ENCODE peak calls at places on chromosome 16, in five cellular contexts. D is SK-N-SH, A is testis, J is Peyer's patch, F is AG10803. T is an unnamed sample.

GRCh38 chr16:51685498-51685897 is 534.4 kb upstream of the SALL1 start:
- DNase-seq in J (no peak), D (no peak), A (no peak), F (no peak), T (no peak)

GRCh38 chr16:19644877-19645276 is 73.2 kb downstream of the KNOP1 start:
- DNase-seq in D (peak), F (no peak), A (peak), J (no peak), T (peak)

GRCh38 chr16:78988361-78988992 is 612.1 kb downstream of the MAF start:
- DNase-seq in A (no peak), F (no peak), J (no peak), D (no peak), T (no peak)

GRCh38 chr16:70151941-70152509 is 21.6 kb upstream of the CLEC18C start:
- DNase-seq in A (no peak), D (no peak), J (no peak), F (no peak), T (peak)

GRCh38 chr16:54269461-54269860 is 17.1 kb downstream of the IRX3 start:
- DNase-seq in A (no peak), D (no peak), F (no peak), J (no peak), T (no peak)

GRCh38 chr16:3960049-3960809 is 79.7 kb upstream of the CREBBP start:
- DNase-seq in J (no peak), D (no peak), F (no peak), A (no peak), T (no peak)

GRCh38 chr16:51147776-51148673 is 3.0 kb downstream of the SALL1 start:
- DNase-seq in D (no peak), A (no peak), J (no peak), F (no peak), T (no peak)

GRCh38 chr16:63323722-63324121 is 1287.5 kb upstream of the CDH8 start:
- DNase-seq in A (no peak), D (no peak), F (no peak), J (no peak), T (no peak)

GRCh38 chr16:9521749-9522370 is 430.4 kb downstream of the HAPSTR1 start:
- DNase-seq in J (no peak), F (no peak), A (peak), D (no peak), T (no peak)

GRCh38 chr16:17302620-17303019 is 168.1 kb downstream of the XYLT1 start:
- DNase-seq in F (peak), J (no peak), D (no peak), A (no peak), T (peak)

GRCh38 chr16:16010194-16010593 is 60.8 kb downstream of the ABCC1 start:
- DNase-seq in F (no peak), D (no peak), A (no peak), J (no peak), T (no peak)

GRCh38 chr16:82152641-82153094 is 17.4 kb downstream of the MPHOSPH6 start:
- DNase-seq in J (no peak), A (no peak), F (no peak), D (no peak), T (peak)

GRCh38 chr16:84478172-84478948 is 26.1 kb downstream of the MEAK7 start:
- DNase-seq in F (peak), A (no peak), J (no peak), D (no peak), T (peak)

GRCh38 chr16:9016824-9017223 is 53.1 kb upstream of the USP7 start:
- DNase-seq in J (no peak), D (no peak), A (peak), F (no peak), T (no peak)

DNA sequence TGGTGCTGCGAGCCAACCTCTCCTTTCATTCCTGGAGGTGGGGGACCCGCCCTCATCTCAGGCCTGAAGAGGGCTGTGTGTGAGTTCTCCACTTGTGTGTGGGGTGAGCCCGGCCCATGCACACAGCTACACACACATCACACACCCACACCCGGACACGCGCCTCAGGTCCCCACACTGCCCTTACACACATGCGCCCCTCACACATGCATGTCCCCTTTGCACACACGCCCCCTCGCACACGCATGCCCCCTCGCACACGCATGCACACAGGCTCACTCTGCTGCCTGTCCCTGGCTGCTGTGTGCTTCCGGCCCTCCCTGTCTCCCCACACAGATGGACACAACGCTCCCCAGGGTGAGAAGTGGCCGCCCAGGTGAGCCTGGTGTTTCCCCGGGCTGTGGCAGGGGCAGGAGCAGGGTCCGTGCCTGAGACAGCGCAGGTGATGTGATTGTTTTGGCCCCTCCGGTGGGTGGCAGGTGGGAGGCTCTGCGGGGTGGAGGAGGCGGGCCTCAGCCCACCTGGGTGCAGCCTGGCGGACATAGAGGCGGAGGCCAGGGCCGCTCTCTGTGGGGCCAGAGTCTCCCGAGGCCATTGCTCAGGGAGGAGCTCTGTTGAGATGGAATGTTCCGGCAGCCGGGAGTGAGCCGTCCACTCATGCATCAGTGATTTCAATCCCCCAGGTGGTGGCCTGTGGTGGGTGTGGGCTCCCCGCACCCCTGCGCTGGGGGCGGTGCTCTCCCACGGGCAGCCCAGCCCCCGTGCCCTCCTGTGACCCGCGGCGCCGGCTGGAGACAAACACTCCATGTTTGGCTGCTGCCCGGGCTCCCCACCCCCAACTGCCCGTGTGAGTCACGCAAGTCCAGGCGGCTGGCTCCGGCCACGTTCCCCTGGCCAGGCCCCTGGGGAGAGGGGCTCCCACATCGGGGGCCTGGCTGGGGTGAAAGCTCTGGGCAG is 29.1 kb downstream of the CACNA1H start:
- DNase-seq in F (peak), A (peak), D (no peak), J (peak), T (peak)
- TF ChIP-seq CTCF in F (no peak), A (no peak), D (no peak), J (no peak), T (no peak)

DNA sequence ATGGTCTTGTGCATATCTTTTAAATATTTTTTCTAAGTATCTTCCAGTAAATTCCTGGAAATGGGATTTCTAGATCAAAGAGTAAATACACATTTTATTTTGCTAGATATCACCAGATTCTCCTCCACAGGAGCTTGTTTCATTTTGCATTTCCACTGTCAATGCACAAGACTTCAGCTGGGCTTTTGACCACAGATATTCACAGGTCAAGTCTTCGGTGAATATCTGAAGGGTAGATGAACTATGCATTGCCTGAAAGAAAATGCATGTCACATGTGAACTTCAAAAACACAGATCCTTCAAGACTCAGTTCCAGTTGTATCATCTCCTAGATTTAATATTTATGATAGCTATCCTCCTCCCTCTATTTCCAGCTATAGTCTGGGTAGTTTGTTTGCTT is 963.6 kb upstream of the GOT2 start:
- DNase-seq in J (no peak), F (no peak), D (no peak), A (no peak), T (peak)
- H3K4me3 ChIP-seq in J (no peak), F (no peak), D (no peak), A (no peak), T (no peak)

DNA sequence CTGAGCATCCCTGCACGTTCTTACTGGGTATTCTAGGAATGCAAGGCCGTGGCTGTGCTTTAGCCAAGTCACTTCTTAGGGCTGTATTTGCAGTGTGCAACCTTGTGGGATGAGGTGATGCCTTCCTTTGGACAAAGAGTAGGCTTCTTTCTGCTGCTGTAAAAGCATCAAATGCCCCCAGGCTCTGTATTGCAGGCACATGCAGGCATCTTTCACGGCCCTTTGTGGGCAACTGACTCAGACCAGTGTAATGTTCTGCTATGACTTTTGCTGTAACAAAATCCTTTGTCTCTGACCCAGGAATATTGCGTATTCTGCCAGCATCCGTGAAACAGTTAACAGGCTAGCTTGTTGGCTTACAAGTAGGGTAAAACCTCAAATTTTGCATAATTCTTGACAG is 30.9 kb upstream of the GCSH start:
- DNase-seq in F (peak), D (no peak), J (no peak), A (no peak), T (peak)
- TF ChIP-seq CTCF in F (no peak), D (no peak), J (no peak), A (no peak), T (no peak)

GRCh38 chr16:1342526-1343427 is 8.9 kb downstream of the TSR3 start:
- DNase-seq in F (peak), D (peak), A (peak), J (peak), T (peak)
- H3K4me3 ChIP-seq in F (no peak), D (peak), A (peak), J (peak), T (no peak)

GRCh38 chr16:87170310-87170709 is 146.9 kb downstream of the C16orf95 start:
- DNase-seq in A (no peak), J (no peak), D (no peak), F (no peak), T (no peak)

GRCh38 chr16:87174061-87174460 is 143.1 kb downstream of the C16orf95 start:
- DNase-seq in A (no peak), F (no peak), J (no peak), D (no peak), T (no peak)

GRCh38 chr16:87171723-87172122 is 145.5 kb downstream of the C16orf95 start:
- DNase-seq in J (no peak), F (no peak), A (no peak), D (no peak), T (no peak)

GRCh38 chr16:87173294-87173883 is 143.8 kb downstream of the C16orf95 start:
- DNase-seq in D (no peak), A (no peak), F (peak), J (no peak), T (no peak)

GRCh38 chr16:87172632-87173031 is 144.6 kb downstream of the C16orf95 start:
- DNase-seq in F (no peak), A (no peak), J (no peak), D (no peak), T (no peak)
- TF ChIP-seq CTCF in F (no peak), A (no peak), J (no peak), D (no peak), T (peak)

T was measured in cardiac fibroblast.